ENCODE peak calls at places on chromosome 13, in six cellular contexts. V is chondrocyte; J is CD4-positive, alpha-beta T cell; Z is stromal cell of bone marrow; H is stomach; Q is effector CD4-positive, alpha-beta T cell. F is an unnamed sample.

GRCh38 chr13:68050746-68051145 is 820.6 kb upstream of the PCDH9 start:
- DNase-seq in V (no peak), H (no peak), Q (no peak), Z (peak), J (no peak), F (no peak)

GRCh38 chr13:75137911-75138571 is 343.9 kb downstream of the TBC1D4 start:
- DNase-seq in Z (no peak), Q (no peak), J (no peak), H (no peak), V (no peak), F (no peak)

GRCh38 chr13:27774169-27774568 is 18.1 kb upstream of the GSX1 start:
- DNase-seq in Q (no peak), V (no peak), H (no peak), J (no peak), Z (no peak), F (no peak)

GRCh38 chr13:44573790-44574465 is 2.2 kb downstream of the TSC22D1 start:
- DNase-seq in Q (no peak), V (no peak), J (no peak), Z (peak), H (peak), F (peak)

GRCh38 chr13:99151516-99151915 is 49.1 kb upstream of the UBAC2 start:
- DNase-seq in Q (no peak), Z (peak), V (no peak), H (no peak), J (no peak), F (peak)

GRCh38 chr13:31320946-31321345 is 121.2 kb downstream of the B3GLCT start:
- DNase-seq in Q (no peak), V (no peak), J (no peak), H (no peak), Z (no peak), F (no peak)

GRCh38 chr13:59211636-59212035 is 952.1 kb downstream of the DIAPH3 start:
- DNase-seq in J (no peak), Q (no peak), Z (no peak), V (no peak), H (no peak), F (no peak)

GRCh38 chr13:48151766-48152165 is 56.9 kb upstream of the MED4 start:
- DNase-seq in V (no peak), J (no peak), H (no peak), Z (no peak), Q (no peak), F (no peak)

GRCh38 chr13:100392709-100393630 is 195.6 kb downstream of the GGACT start:
- DNase-seq in J (peak), Z (peak), H (peak), Q (no peak), V (no peak), F (peak)

GRCh38 chr13:83622422-83622784 is 259.9 kb downstream of the SLITRK1 start:
- DNase-seq in Q (no peak), H (no peak), V (no peak), J (no peak), Z (no peak), F (no peak)

GRCh38 chr13:62096652-62097051 is 681.0 kb upstream of the PCDH20 start:
- DNase-seq in Z (no peak), H (no peak), J (no peak), V (no peak), Q (no peak), F (no peak)

GRCh38 chr13:71218960-71219359 is 648.0 kb downstream of the DACH1 start:
- DNase-seq in J (no peak), V (no peak), Z (no peak), H (no peak), Q (no peak), F (no peak)

GRCh38 chr13:103224804-103225203 is 158.6 kb upstream of the SLC10A2 start:
- DNase-seq in Q (no peak), H (no peak), J (no peak), Z (no peak), V (no peak), F (no peak)

GRCh38 chr13:59439776-59440428 is 723.8 kb downstream of the DIAPH3 start:
- DNase-seq in Q (no peak), J (no peak), H (no peak), V (no peak), Z (no peak), F (no peak)

GRCh38 chr13:100443998-100444328 is 144.6 kb downstream of the GGACT start:
- DNase-seq in H (no peak), V (no peak), Z (no peak), J (no peak), Q (no peak), F (no peak)

GRCh38 chr13:19182536-19182935 is 912 bp upstream of the TUBA3C start:
- DNase-seq in J (no peak), Q (no peak), Z (no peak), V (no peak), H (peak), F (no peak)

GRCh38 chr13:75489502-75490263 is 7.7 kb upstream of the TBC1D4 start:
- DNase-seq in Z (no peak), Q (no peak), H (peak), J (no peak), V (no peak), F (no peak)

GRCh38 chr13:78600317-78600899 is 2.9 kb downstream of the POU4F1 start:
- DNase-seq in J (no peak), Q (no peak), V (no peak), Z (no peak), H (no peak), F (no peak)

GRCh38 chr13:41212881-41213280 is 18.5 kb upstream of the KBTBD7 start:
- DNase-seq in H (no peak), Q (no peak), V (no peak), Z (no peak), J (no peak), F (no peak)

GRCh38 chr13:21583496-21583895 is 20.5 kb downstream of the MICU2 start:
- DNase-seq in V (no peak), Z (no peak), Q (no peak), J (no peak), H (no peak), F (peak)

GRCh38 chr13:63307239-63307638 is 1891.6 kb upstream of the PCDH20 start:
- DNase-seq in V (no peak), H (no peak), J (no peak), Q (no peak), Z (no peak), F (no peak)

GRCh38 chr13:113291997-113292862 is 4.8 kb upstream of the LAMP1 start:
- DNase-seq in Q (no peak), H (no peak), J (no peak), Z (no peak), V (no peak), F (no peak)

GRCh38 chr13:66657165-66657895 is 572.8 kb downstream of the PCDH9 start:
- DNase-seq in J (no peak), H (peak), V (no peak), Q (no peak), Z (peak), F (peak)

GRCh38 chr13:113838711-113839201 is 25.1 kb downstream of the GAS6 start:
- DNase-seq in Q (no peak), J (no peak), V (no peak), Z (no peak), H (no peak), F (no peak)

GRCh38 chr13:20127563-20128458 is 33.0 kb downstream of the GJA3 start:
- DNase-seq in V (no peak), H (peak), J (no peak), Z (no peak), Q (no peak), F (no peak)

GRCh38 chr13:112056284-112056727 is 10.6 kb upstream of the SOX1 start:
- DNase-seq in J (no peak), H (no peak), V (no peak), Z (no peak), Q (no peak), F (no peak)

GRCh38 chr13:98921786-98922185 is 56.1 kb downstream of the DOCK9 start:
- DNase-seq in V (no peak), Z (no peak), H (no peak), J (no peak), Q (no peak), F (no peak)

GRCh38 chr13:101149735-101150380 is 266.4 kb downstream of the NALCN start:
- DNase-seq in J (no peak), H (no peak), V (no peak), Q (no peak), Z (peak), F (no peak)

GRCh38 chr13:91632071-91632470 is 233.7 kb downstream of the GPC5 start:
- DNase-seq in H (no peak), J (no peak), V (no peak), Q (no peak), Z (peak), F (no peak)

GRCh38 chr13:36848228-36848982 is 29.4 kb downstream of the RFXAP start:
- DNase-seq in J (no peak), V (no peak), Z (no peak), H (no peak), Q (no peak), F (no peak)

GRCh38 chr13:110225609-110226008 is 81.3 kb downstream of the COL4A1 start:
- DNase-seq in V (no peak), Q (no peak), H (no peak), J (no peak), Z (no peak), F (no peak)

GRCh38 chr13:80084086-80084676 is 256.7 kb downstream of the SPRY2 start:
- DNase-seq in J (no peak), Z (peak), H (no peak), Q (no peak), V (no peak), F (peak)

GRCh38 chr13:27043013-27043412 is 128.6 kb downstream of the USP12 start:
- DNase-seq in V (no peak), J (no peak), H (peak), Z (peak), Q (no peak), F (peak)

GRCh38 chr13:91155512-91156114 is 191.9 kb upstream of the MIR17HG start:
- DNase-seq in J (no peak), V (no peak), H (no peak), Q (no peak), Z (no peak), F (no peak)